ENCODE peak calls at places on chromosomes 13 and 19, in ten cellular contexts. J is transverse colon, N is neural progenitor cell, S is lung, P is A549, K is AG04449, F is Peyer's patch, X is endothelial cell of umbilical vein, W is esophagus squamous epithelium, M is left ventricle myocardium inferior. I is an unnamed sample.

GRCh38 chr19:6375411-6376010 is at the start of gene PSPN:
- DNase-seq in F (no peak), J (no peak), W (no peak), P (no peak), N (no peak), M (no peak), K (no peak), X (no peak), S (no peak), I (no peak)

GRCh38 chr13:89029062-89029461 is 1357.9 kb downstream of the SLITRK5 start:
- DNase-seq in J (no peak), F (no peak), M (no peak), W (no peak), P (no peak), N (no peak), X (no peak), K (no peak), S (no peak), I (no peak)

GRCh38 chr13:97659602-97660001 is 225.6 kb downstream of the RAP2A start:
- DNase-seq in N (peak), J (no peak), W (no peak), K (no peak), P (peak), M (no peak), F (no peak), X (peak), S (no peak), I (no peak)

GRCh38 chr19:48739835-48740704 is at the start of gene RASIP1:
- DNase-seq in S (peak), W (no peak), K (no peak), P (no peak), J (no peak), X (peak), F (no peak), N (peak), M (peak), I (no peak)

GRCh38 chr13:65653548-65654078 is 1576.5 kb downstream of the PCDH9 start:
- DNase-seq in F (no peak), J (no peak), S (no peak), M (no peak), K (no peak), N (no peak), W (no peak), X (no peak), P (no peak), I (no peak)

GRCh38 chr13:33642374-33643065 is 175.4 kb upstream of the RFC3 start:
- DNase-seq in P (peak), M (peak), S (no peak), K (no peak), J (peak), F (peak), N (peak), W (no peak), X (no peak), I (peak)

GRCh38 chr13:112859817-112860190 is 109.2 kb upstream of the MCF2L start:
- DNase-seq in X (peak), M (no peak), J (no peak), S (no peak), N (no peak), F (peak), P (no peak), W (no peak), K (no peak), I (peak)

GRCh38 chr13:74114202-74114601 is 20.0 kb downstream of the KLF12 start:
- DNase-seq in X (peak), P (no peak), W (no peak), F (no peak), N (no peak), J (no peak), M (no peak), K (no peak), S (no peak), I (peak)

GRCh38 chr19:19022380-19022961 is 10.8 kb downstream of the SUGP2 start:
- DNase-seq in X (no peak), W (no peak), K (no peak), P (no peak), M (no peak), N (no peak), F (no peak), S (no peak), J (no peak), I (no peak)

GRCh38 chr19:45498411-45499195 is at the start of gene PPM1N:
- DNase-seq in S (no peak), P (no peak), K (no peak), X (no peak), W (no peak), M (no peak), F (peak), J (no peak), N (peak), I (no peak)
- TF ChIP-seq CTCF in S (no peak), P (no peak), K (no peak), X (peak), W (no peak), M (no peak), F (peak), J (no peak), N (peak), I (no peak)

GRCh38 chr13:85379433-85379832 is 419.8 kb downstream of the SLITRK6 start:
- DNase-seq in N (no peak), S (no peak), J (no peak), W (no peak), M (no peak), X (no peak), P (no peak), K (no peak), F (no peak), I (no peak)
- H3K4me3 ChIP-seq in N (no peak), S (no peak), J (no peak), W (no peak), M (no peak), X (no peak), P (no peak), K (no peak), F (no peak), I (no peak)

GRCh38 chr19:2051771-2052704 is 994 bp upstream of the MKNK2 start:
- DNase-seq in P (no peak), X (no peak), M (peak), S (no peak), K (no peak), J (peak), N (no peak), W (no peak), F (peak), I (peak)
- TF ChIP-seq CTCF in P (no peak), X (no peak), M (no peak), S (no peak), K (no peak), J (no peak), N (no peak), W (no peak), F (no peak), I (no peak)

DNA sequence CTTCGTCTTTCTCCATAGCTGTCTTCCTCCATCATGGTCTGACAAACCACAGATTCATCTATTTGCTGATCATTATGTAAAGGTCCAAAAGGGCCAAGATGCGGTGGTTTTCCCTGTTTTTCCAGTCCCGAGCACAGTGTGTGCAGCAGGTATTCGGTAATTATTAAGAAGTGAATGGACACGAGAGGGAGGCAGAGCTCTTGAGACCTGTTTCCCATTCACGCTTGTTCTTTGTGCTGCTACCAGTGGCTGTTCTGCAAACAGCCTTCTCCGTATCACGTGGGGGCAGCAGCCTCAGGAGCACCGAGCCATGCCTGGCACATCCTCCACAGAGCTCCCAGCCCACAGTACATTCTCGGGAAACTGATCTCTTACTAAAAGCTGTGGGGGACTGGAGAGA is 50.3 kb downstream of the CCDC70 start:
- DNase-seq in S (no peak), J (no peak), X (no peak), W (no peak), K (no peak), F (no peak), M (no peak), P (no peak), N (no peak), I (peak)
- H3K4me3 ChIP-seq in S (no peak), J (no peak), X (no peak), W (no peak), K (no peak), F (no peak), M (no peak), P (no peak), N (no peak), I (no peak)

GRCh38 chr13:99659234-99659633 is 158.0 kb downstream of the TM9SF2 start:
- DNase-seq in W (no peak), N (peak), S (no peak), X (peak), K (no peak), P (no peak), J (no peak), F (no peak), M (no peak), I (no peak)

GRCh38 chr13:99656843-99657506 is 155.7 kb downstream of the TM9SF2 start:
- DNase-seq in N (peak), P (peak), F (no peak), X (no peak), M (no peak), S (no peak), J (no peak), W (no peak), K (no peak), I (no peak)

GRCh38 chr13:99660101-99660500 is 158.8 kb downstream of the TM9SF2 start:
- DNase-seq in M (no peak), K (no peak), X (no peak), N (peak), F (no peak), J (no peak), S (no peak), P (no peak), W (no peak), I (no peak)

GRCh38 chr13:99657848-99658265 is 156.6 kb downstream of the TM9SF2 start:
- DNase-seq in S (no peak), M (peak), N (peak), X (peak), K (no peak), J (no peak), F (peak), P (peak), W (no peak), I (no peak)

GRCh38 chr13:99658266-99658991 is 157.2 kb downstream of the TM9SF2 start:
- DNase-seq in P (peak), J (peak), K (no peak), M (peak), W (no peak), N (peak), S (peak), X (peak), F (peak), I (peak)
- TF ChIP-seq CTCF in P (peak), J (peak), K (peak), M (peak), W (no peak), N (peak), S (peak), X (peak), F (peak), I (peak)

GRCh38 chr19:17718988-17719711 is at the start of gene MAP1S:
- DNase-seq in M (peak), N (peak), J (peak), W (no peak), F (peak), P (peak), X (peak), S (peak), K (no peak), I (peak)

GRCh38 chr19:17716309-17716929 is 2.9 kb upstream of the MAP1S start:
- DNase-seq in W (no peak), X (no peak), F (no peak), N (no peak), P (no peak), K (no peak), J (no peak), M (no peak), S (no peak), I (no peak)

GRCh38 chr19:17720487-17720839 is 1.2 kb downstream of the MAP1S start:
- DNase-seq in X (peak), S (no peak), P (no peak), K (no peak), N (no peak), F (no peak), M (no peak), W (no peak), J (no peak), I (no peak)

GRCh38 chr19:17719730-17720486 is 628 bp downstream of the MAP1S start:
- DNase-seq in J (peak), S (peak), F (peak), P (no peak), K (no peak), X (no peak), M (no peak), W (no peak), N (peak), I (peak)

DNA sequence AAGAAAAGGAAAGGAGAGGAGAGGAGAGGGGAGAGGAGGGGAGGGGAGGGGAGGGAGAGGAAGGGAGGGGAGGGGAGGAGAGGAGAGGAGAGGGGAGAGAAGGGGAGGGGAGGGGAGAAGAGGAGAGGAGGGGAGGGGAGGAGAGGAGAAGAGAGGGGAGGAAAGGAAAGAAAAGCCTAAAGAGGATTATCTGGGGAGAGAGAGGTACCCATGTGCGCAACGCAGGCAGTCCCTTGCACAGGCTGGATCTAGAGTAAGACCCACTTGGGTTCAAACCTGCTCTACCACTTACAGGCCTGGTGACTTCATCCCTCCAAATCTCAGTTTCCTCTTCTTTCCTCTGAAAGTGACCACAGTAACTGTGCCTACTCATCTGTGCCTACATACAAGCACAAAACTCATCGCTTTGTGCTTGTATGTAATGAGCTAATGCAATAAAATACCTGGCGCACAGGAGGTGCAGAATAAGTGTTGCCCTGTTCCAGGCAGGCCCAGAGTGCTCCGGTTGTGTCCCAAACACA is 753 bp upstream of the MAP1S start:
- DNase-seq in J (no peak), N (peak), M (no peak), S (no peak), F (no peak), W (no peak), P (no peak), K (no peak), X (no peak), I (peak)
- H3K4me3 ChIP-seq in J (peak), N (peak), M (peak), S (no peak), F (no peak), W (peak), P (peak), K (no peak), X (no peak), I (no peak)

GRCh38 chr19:47493378-47494210 is 9.6 kb upstream of the KPTN start:
- DNase-seq in X (no peak), P (no peak), N (no peak), W (no peak), J (no peak), M (peak), F (no peak), S (no peak), K (no peak), I (no peak)

GRCh38 chr19:47497073-47497766 is 13.2 kb upstream of the KPTN start:
- DNase-seq in J (no peak), X (no peak), F (no peak), P (no peak), M (no peak), K (no peak), N (no peak), W (no peak), S (no peak), I (no peak)

GRCh38 chr19:47494729-47495128 is 10.7 kb upstream of the KPTN start:
- DNase-seq in P (no peak), N (no peak), X (no peak), F (no peak), K (no peak), W (no peak), J (no peak), S (no peak), M (no peak), I (no peak)

GRCh38 chr19:47494211-47494547 is 10.2 kb upstream of the KPTN start:
- DNase-seq in F (no peak), K (no peak), N (no peak), P (no peak), X (no peak), M (no peak), W (no peak), S (no peak), J (no peak), I (no peak)

DNA sequence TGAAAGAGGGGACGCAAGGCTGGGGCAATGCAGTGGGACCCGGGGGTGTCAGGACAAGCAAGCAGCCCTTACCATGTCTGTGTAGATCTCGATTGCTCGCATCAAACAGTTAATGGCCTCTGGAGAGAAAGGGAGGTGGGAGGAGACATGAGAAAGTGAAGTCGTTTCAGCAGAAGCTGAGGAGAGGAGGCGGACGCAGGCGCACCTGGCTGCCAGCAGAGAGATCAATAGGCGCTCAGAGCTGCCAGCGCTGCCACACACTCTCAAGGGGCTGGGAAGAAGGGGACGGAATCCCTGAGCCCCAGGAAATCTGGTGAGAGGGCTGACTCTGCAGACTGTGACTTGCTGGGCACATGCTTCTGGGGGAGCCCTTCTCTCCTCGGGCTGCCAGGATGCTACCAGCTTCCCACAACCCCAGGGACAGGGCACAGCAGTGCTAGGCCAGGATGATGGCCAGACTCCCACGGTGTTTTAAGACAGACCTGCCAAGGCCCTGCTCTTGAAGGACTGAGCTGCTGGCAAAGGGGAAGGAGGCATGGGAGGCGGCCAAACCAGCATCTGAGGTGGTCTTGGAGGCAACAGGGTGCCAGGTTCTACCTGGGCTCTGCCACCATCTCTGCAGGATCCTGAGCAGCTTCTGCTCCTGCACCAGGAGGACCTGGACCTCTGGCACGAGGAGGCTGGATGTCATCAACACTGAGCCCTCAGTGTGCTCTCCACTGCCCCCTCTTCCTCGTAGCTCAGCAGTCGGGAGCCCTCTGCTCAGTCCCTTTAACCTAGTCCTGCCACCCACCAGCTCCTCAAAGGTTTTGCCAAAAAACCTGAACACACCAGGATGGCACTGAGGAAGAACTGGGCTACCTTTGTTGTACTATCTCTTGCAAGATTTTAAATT is 11.7 kb upstream of the KPTN start:
- DNase-seq in X (no peak), M (no peak), N (no peak), P (no peak), S (no peak), K (no peak), J (no peak), W (no peak), F (no peak), I (no peak)
- TF ChIP-seq CTCF in X (no peak), M (no peak), N (no peak), P (no peak), S (no peak), K (no peak), J (no peak), W (no peak), F (no peak), I (no peak)

GRCh38 chr19:54430306-54431254 is 15.3 kb downstream of the TTYH1 start:
- DNase-seq in S (no peak), F (peak), M (peak), K (no peak), W (no peak), P (peak), X (peak), J (peak), N (peak), I (peak)
- H3K4me3 ChIP-seq in S (no peak), F (no peak), M (peak), K (peak), W (peak), P (peak), X (peak), J (peak), N (peak), I (peak)

GRCh38 chr19:13128583-13128982 is 10.5 kb downstream of the NACC1 start:
- DNase-seq in W (no peak), S (no peak), X (no peak), K (no peak), P (no peak), J (no peak), N (no peak), F (no peak), M (no peak), I (no peak)
- TF ChIP-seq CTCF in W (no peak), S (no peak), X (no peak), K (no peak), P (no peak), J (no peak), N (no peak), F (no peak), M (no peak), I (no peak)

I was measured in epithelial cell of esophagus.